ENCODE peak calls at places on chromosomes 4 and X, in seven cellular contexts. F, G, E, U, Z, D and M are unnamed samples.

GRCh38 chr4:63620271-63620670 is 789.0 kb downstream of the TECRL start:
- DNase-seq in F (no peak), G (no peak), E (no peak), U (no peak), Z (no peak), D (no peak), M (no peak)

GRCh38 chr4:108060164-108060563 is 70.5 kb downstream of the HADH start:
- DNase-seq in F (peak; percentile 39), G (no peak), E (no peak), U (no peak), Z (peak; percentile 51), D (no peak), M (no peak)

GRCh38 chrX:114390251-114390796 is 193.6 kb upstream of the HTR2C start:
- DNase-seq in F (peak; percentile 13), G (no peak), E (no peak), U (peak; percentile 37), Z (no peak), D (no peak), M (no peak)

GRCh38 chrX:29466441-29466840 is 748.9 kb upstream of the MAGEB2 start:
- DNase-seq in F (no peak), G (no peak), E (no peak), U (no peak), Z (no peak), D (no peak), M (no peak)

GRCh38 chrX:30864383-30864785 is 24.7 kb downstream of the TAB3 start:
- DNase-seq in F (no peak), G (no peak), E (no peak), U (no peak), Z (no peak), D (no peak), M (no peak)

GRCh38 chrX:71577682-71578081 is 555 bp upstream of the GCNA start:
- DNase-seq in F (no peak), G (no peak), E (no peak), U (no peak), Z (peak; percentile 74), D (no peak), M (no peak)

GRCh38 chr4:154425514-154425913 is 66.1 kb downstream of the DCHS2 start:
- DNase-seq in F (no peak), G (no peak), E (no peak), U (no peak), Z (no peak), D (no peak), M (no peak)

GRCh38 chr4:83172371-83172770 is 57.8 kb upstream of the PLAC8 start:
- DNase-seq in F (no peak), G (no peak), E (no peak), U (no peak), Z (no peak), D (no peak), M (no peak)

GRCh38 chr4:180532691-180533090 is 1710.5 kb upstream of the TENM3 start:
- DNase-seq in F (no peak), G (no peak), E (no peak), U (no peak), Z (peak; percentile 75), D (no peak), M (no peak)

GRCh38 chr4:155529197-155529596 is 137.5 kb upstream of the GUCY1A1 start:
- DNase-seq in F (no peak), G (no peak), E (peak; percentile 74), U (no peak), Z (no peak), D (no peak), M (no peak)

GRCh38 chr4:152979731-152980330 is 43.7 kb downstream of the FHDC1 start:
- DNase-seq in F (no peak), G (no peak), E (no peak), U (no peak), Z (no peak), D (no peak), M (no peak)

GRCh38 chr4:82515705-82516104 is 46.1 kb downstream of the TMEM150C start:
- DNase-seq in F (no peak), G (peak; percentile 63), E (peak; percentile 94), U (no peak), Z (peak; percentile 39), D (no peak), M (peak; percentile 15)

GRCh38 chrX:989959-990510 is 222.4 kb downstream of the CRLF2 start:
- DNase-seq in F (peak; percentile 92), G (peak; percentile 93), E (no peak), U (peak; percentile 69), Z (peak; percentile 86), D (peak; percentile 82), M (peak; percentile 81)
- TF ChIP-seq POLR2A in F (peak; percentile 55), G (no peak), E (no peak), U (no peak), Z (no peak), D (no peak), M (no peak)

GRCh38 chr4:182808673-182809416 is 108.3 kb downstream of the DCTD start:
- DNase-seq in F (no peak), G (no peak), E (no peak), U (no peak), Z (no peak), D (no peak), M (no peak)
- H3K4me3 ChIP-seq in F (no peak overlapping the region), G (no peak overlapping the region), E (no peak overlapping the region), U (no peak overlapping the region), Z (no peak overlapping the region), D (no peak overlapping the region), M (no peak overlapping the region)

GRCh38 chr4:182449186-182449880 is 206.1 kb downstream of the TENM3 start:
- DNase-seq in F (no peak), G (no peak), E (peak; percentile 34), U (no peak), Z (peak; percentile 68), D (no peak), M (peak; percentile 23)

GRCh38 chr4:182453830-182454229 is 210.6 kb downstream of the TENM3 start:
- DNase-seq in F (no peak), G (no peak), E (no peak), U (no peak), Z (no peak), D (no peak), M (no peak)

GRCh38 chr4:182447938-182448280 is 204.7 kb downstream of the TENM3 start:
- DNase-seq in F (no peak), G (no peak), E (peak; percentile 7), U (no peak), Z (peak; percentile 29), D (no peak), M (no peak)

GRCh38 chr4:182449960-182450359 is 206.8 kb downstream of the TENM3 start:
- DNase-seq in F (no peak), G (no peak), E (no peak), U (no peak), Z (no peak), D (no peak), M (no peak)

DNA sequence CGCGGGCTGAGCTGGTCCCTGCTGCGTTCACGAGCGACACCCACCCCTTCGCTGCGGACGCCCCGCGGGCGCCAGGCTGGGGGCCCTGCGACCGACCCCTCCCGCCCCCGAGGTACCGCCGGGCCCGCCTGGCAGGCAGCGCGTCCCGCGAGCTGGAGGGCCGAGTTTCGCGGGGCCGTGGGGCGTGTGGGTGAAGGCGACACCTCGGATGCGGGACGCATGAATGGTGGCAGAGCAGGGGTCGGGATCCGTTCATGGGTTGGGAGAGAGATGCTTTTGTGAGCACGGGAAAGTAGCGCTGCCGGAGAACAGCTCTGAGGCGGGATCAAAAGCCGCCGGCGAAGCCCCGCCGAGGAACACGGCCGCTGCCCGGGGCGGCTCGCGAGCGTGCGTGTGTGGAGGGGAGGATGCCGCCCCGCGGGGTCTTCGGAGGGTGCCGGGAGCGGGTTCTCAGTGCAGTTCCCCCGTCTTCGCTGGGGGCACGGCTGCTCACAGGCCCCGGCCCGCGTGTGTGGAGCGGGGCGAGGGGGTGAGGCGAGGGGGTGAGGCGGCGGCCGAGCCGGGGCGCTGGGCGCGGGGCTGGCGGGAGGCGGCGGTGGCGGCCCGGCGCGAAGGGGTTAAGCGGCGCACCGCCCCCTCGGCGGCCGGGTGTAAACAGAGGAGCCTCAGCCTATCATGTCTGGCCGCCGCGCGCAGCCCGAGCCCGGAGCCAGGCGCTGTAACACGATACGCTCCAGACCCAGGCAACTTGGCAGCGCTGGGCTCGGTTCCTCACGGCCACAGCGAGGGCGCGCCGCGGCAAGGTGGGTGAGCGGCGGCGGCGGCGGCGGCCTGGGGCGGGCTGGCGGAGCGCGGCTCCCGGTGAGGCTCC is 205.3 kb downstream of the TENM3 start:
- DNase-seq in F (peak; percentile 66), G (peak; percentile 94), E (peak; percentile 87), U (peak; percentile 95), Z (peak; percentile 95), D (peak; percentile 91), M (peak; percentile 89)
- TF ChIP-seq POLR2A in F (no peak), G (peak; percentile 62), E (no peak), U (peak; percentile 36), Z (peak; percentile 10), D (peak; percentile 78), M (peak; percentile 69)

DNA sequence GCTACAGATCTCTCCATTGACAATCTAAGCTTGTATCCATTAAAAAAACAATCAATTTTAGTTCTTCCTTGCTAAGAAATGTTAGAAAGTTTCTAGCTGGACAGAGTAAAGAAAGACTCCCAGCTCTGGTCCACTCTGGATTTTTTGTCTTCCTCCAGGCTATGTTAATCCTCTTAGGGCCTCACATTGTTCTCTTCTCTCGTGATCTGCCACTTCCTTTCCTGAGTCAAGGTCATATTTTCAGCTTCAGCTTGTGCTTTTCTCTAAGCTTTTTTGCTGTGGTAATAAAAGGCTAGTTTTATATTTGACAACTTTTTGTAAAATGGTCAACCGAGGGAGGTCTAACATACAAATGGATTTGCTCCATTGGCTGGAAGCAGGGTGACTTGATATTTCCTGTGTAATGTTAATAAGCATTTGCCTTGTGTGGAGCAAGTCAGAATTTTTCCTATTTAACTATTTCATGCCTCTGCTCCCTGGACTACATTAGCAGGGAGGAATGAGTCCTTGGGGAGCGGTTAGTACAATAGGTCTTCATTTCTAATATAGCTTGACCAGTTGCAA is 239.7 kb downstream of the RAB28 start:
- DNase-seq in F (no peak), G (no peak), E (no peak), U (no peak), Z (peak; percentile 21), D (no peak), M (no peak)
- H3K4me3 ChIP-seq in F (no peak overlapping the region), G (no peak overlapping the region), E (no peak overlapping the region), U (no peak overlapping the region), Z (no peak overlapping the region), D (no peak overlapping the region), M (no peak overlapping the region)

DNA sequence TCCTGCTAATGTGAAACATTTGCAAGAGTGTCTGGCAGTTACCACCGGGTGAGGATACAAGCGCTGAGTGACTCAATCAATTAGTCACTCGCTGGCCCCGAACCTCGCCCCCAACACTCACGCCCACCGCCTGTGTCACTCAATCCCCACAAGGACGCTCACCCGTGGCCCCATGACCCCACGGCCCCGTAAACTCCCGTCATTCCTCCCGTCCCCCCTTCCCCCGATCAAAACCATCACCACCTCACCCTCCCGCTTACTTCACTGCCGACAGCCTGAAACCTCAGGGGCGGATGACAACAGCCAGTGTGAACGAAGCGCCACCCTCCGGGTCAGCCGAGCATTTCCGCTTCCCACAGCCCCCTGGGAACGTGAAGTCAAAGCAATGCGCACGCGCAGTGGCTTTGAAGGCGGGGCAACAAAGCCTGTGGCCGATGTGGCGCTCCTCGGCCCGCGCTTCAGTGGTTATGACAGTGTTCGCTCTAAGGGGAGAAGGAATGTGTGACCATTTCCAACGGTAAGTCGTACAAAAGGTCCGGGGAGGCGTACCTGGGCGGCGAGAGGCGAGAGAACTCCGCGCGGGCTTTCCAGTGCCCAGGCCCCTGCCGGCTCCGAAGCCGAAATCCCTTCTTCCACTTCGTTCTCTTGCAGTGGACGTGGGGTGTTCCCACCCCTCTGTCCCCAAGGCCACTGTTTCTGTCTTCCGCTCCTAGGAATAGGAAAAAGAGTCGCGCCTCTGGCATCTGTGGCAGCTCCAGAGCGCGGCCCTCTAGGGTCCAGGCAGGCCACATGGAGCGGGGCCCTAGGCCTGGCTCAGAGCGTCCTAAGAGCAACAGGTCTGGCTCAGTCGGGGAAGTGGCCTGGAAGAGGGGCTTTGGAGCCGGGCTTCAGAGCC is at the start of gene ZNF674:
- DNase-seq in F (peak; percentile 93), G (peak; percentile 92), E (peak; percentile 91), U (peak; percentile 95), Z (peak; percentile 92), D (peak; percentile 91), M (peak; percentile 85)
- TF ChIP-seq POLR2A in F (peak; percentile 84), G (peak; percentile 73), E (peak; percentile 81), U (peak; percentile 59), Z (no peak), D (peak; percentile 64), M (peak; percentile 74)

GRCh38 chr4:25743971-25744370 is 88.3 kb downstream of the SLC34A2 start:
- DNase-seq in F (no peak), G (no peak), E (no peak), U (no peak), Z (no peak), D (no peak), M (no peak)
- H3K4me3 ChIP-seq in F (no peak overlapping the region), G (no peak overlapping the region), E (no peak overlapping the region), U (no peak overlapping the region), Z (no peak overlapping the region), D (no peak overlapping the region), M (no peak overlapping the region)